ENCODE peak calls at places on chromosomes 1 and 21, in five cellular contexts. H, B, Z, R and K are unnamed samples. For H3K9me3 and H3K4me1, the result is how much of the 10 kb centered on the place peaks cover.

GRCh38 chr1:39900662-39901485 is 843 bp downstream of the MYCL start:
- DNase-seq in H (no peak), B (no peak), Z (peak), R (no peak), K (no peak)

GRCh38 chr1:177585492-177586220 is 384.2 kb downstream of the SEC16B start:
- DNase-seq in R (no peak), H (no peak), B (no peak), Z (no peak), K (no peak)

GRCh38 chr1:199821029-199821779 is 206.3 kb upstream of the NR5A2 start:
- DNase-seq in Z (no peak), R (no peak), B (no peak), H (no peak), K (no peak)

GRCh38 chr1:222919478-222919865 is 104.6 kb downstream of the DISP1 start:
- DNase-seq in B (no peak), R (no peak), H (no peak), Z (no peak), K (no peak)

GRCh38 chr1:112575154-112575804 is 43.7 kb downstream of the ST7L start:
- DNase-seq in H (no peak), Z (no peak), B (no peak), R (peak), K (no peak)

GRCh38 chr1:201778279-201779023 is 50.5 kb upstream of the IPO9 start:
- DNase-seq in R (no peak), B (no peak), Z (no peak), H (no peak), K (no peak)

GRCh38 chr1:159600894-159601293 is 13.3 kb downstream of the APCS start:
- DNase-seq in Z (no peak), R (no peak), B (no peak), H (no peak), K (no peak)

GRCh38 chr1:98051065-98051675 is 130.3 kb upstream of the DPYD start:
- DNase-seq in B (peak), H (peak), R (peak), Z (peak), K (peak)

GRCh38 chr21:26845066-26845749 is at the start of gene ADAMTS1:
- DNase-seq in H (no peak), B (no peak), R (peak), Z (no peak), K (no peak)

GRCh38 chr21:23003951-23004350 is 2005.7 kb downstream of the NCAM2 start:
- DNase-seq in R (no peak), Z (no peak), B (no peak), H (no peak), K (no peak)

GRCh38 chr1:36389960-36390359 is 4.2 kb upstream of the STK40 start:
- DNase-seq in Z (no peak), B (peak), H (no peak), R (no peak), K (no peak)

GRCh38 chr1:204380293-204380831 is 20.6 kb upstream of the PLEKHA6 start:
- DNase-seq in Z (no peak), B (no peak), H (no peak), R (no peak), K (no peak)

GRCh38 chr21:26751305-26751704 is 93.9 kb downstream of the ADAMTS1 start:
- DNase-seq in Z (no peak), H (no peak), B (no peak), R (no peak), K (no peak)

GRCh38 chr1:206075786-206076725 is 23.1 kb downstream of the RHEX start:
- DNase-seq in H (no peak), B (no peak), Z (no peak), R (no peak), K (no peak)

GRCh38 chr1:85144351-85144750 is 56.5 kb downstream of the SYDE2 start:
- DNase-seq in H (no peak), B (no peak), R (no peak), Z (no peak), K (no peak)

GRCh38 chr21:36466061-36466511 is 13.8 kb downstream of the CLDN14 start:
- DNase-seq in B (no peak), R (no peak), Z (no peak), H (no peak), K (no peak)

GRCh38 chr1:4307911-4308545 is 346.4 kb upstream of the AJAP1 start:
- DNase-seq in B (no peak), R (no peak), Z (no peak), H (no peak), K (no peak)

GRCh38 chr1:222394224-222394623 is 153.7 kb downstream of the HHIPL2 start:
- DNase-seq in B (no peak), R (no peak), H (no peak), Z (no peak), K (no peak)

GRCh38 chr1:86782482-86782881 is 78.1 kb downstream of the SH3GLB1 start:
- DNase-seq in B (no peak), Z (no peak), R (no peak), H (no peak), K (no peak)

GRCh38 chr1:109787845-109788605 is 24.3 kb upstream of the EPS8L3 start:
- DNase-seq in Z (no peak), B (no peak), R (no peak), H (no peak), K (no peak)

DNA sequence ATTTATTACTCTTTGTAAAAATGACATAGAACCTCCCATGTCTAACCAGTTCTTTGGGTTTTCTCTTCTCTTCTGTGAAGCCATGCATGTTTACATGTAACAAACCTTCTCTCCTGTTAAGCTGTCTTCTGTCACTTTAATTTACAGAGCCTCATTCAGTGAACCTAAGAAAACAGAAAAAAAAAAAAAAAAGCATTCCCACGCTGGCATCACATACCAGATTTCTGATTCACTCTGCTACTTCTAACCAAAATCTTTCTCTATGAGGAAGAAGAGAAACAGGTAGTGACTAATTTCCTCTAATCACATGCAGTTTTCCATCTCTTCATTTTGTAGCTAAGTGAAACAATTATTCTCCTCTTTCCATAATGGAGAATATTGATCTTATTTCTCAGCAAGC is 141.4 kb upstream of the CXADR start:
- DNase-seq in H (no peak), Z (no peak), R (no peak), B (no peak), K (no peak)
- H3K27ac ChIP-seq in H (no peak), Z (no peak), R (no peak), B (no peak), K (no peak)

DNA sequence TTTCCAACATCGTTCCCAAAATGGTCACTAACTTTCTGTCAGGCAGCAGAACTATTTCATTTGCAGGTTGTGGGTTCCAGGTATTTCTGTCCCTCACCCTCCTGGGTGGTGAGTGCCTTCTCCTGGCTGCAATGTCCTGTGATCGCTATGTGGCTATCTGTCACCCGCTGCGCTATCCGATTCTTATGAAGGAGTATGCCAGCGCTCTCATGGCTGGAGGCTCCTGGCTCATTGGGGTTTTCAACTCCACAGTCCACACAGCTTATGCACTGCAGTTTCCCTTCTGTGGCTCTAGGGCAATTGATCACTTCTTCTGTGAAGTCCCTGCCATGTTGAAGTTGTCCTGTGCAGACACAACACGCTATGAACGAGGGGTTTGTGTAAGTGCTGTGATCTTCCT is 9.3 kb downstream of the OR2AJ1 start:
- DNase-seq in H (no peak), R (no peak), B (no peak), Z (no peak), K (no peak)
- H3K9me3 ChIP-seq in H (under half), R (under half), B (under half), Z (under half), K (under half)

GRCh38 chr1:209747580-209748262 is 8.1 kb upstream of the TRAF3IP3 start:
- DNase-seq in H (peak), Z (peak), R (peak), B (peak), K (peak)

GRCh38 chr1:209746469-209747269 is 9.2 kb upstream of the TRAF3IP3 start:
- DNase-seq in H (peak), R (no peak), Z (no peak), B (no peak), K (no peak)

GRCh38 chr1:209748620-209749019 is 7.2 kb upstream of the TRAF3IP3 start:
- DNase-seq in Z (no peak), H (no peak), B (no peak), R (no peak), K (no peak)

GRCh38 chr1:209751627-209752231 is 4.1 kb upstream of the TRAF3IP3 start:
- DNase-seq in Z (no peak), H (no peak), B (no peak), R (no peak), K (no peak)

GRCh38 chr1:209749660-209750059 is 6.2 kb upstream of the TRAF3IP3 start:
- DNase-seq in B (no peak), H (no peak), R (no peak), Z (no peak), K (no peak)
- H3K4me1 ChIP-seq in B (under half), H (under half), R (under half), Z (under half), K (under half)

GRCh38 chr1:183039985-183040447 is 16.8 kb downstream of the LAMC1 start:
- DNase-seq in R (no peak), B (peak), Z (no peak), H (no peak), K (no peak)
- H3K27ac ChIP-seq in R (no peak), B (no peak), Z (no peak), H (no peak), K (no peak)